ENCODE peak calls at places on chromosomes 5 and 9, in four cellular contexts. Y, R, M and G are unnamed samples.

GRCh38 chr9:22913518-22913917 is 466.9 kb downstream of the DMRTA1 start:
- DNase-seq in Y (no peak), R (no peak), M (no peak), G (peak; percentile 0)

GRCh38 chr5:157670662-157671591 is at the start of gene C5orf52:
- DNase-seq in Y (peak; percentile 39), R (no peak), M (peak; percentile 89), G (peak; percentile 19)

GRCh38 chr5:153827407-153827806 is 211.3 kb downstream of the FAM114A2 start:
- DNase-seq in Y (no peak), R (no peak), M (no peak), G (peak; percentile 4)

GRCh38 chr5:1781726-1782384 is 17.8 kb downstream of the MRPL36 start:
- DNase-seq in Y (no peak), R (no peak), M (no peak), G (no peak)

GRCh38 chr5:115831163-115831768 is 10.1 kb downstream of the ATG12 start:
- DNase-seq in Y (peak; percentile 51), R (no peak), M (peak; percentile 67), G (peak; percentile 46)

GRCh38 chr9:136714096-136714875 is 1.9 kb downstream of the DIPK1B start:
- DNase-seq in Y (no peak), R (no peak), M (no peak), G (no peak)

GRCh38 chr9:34072410-34072809 is 23.7 kb upstream of the UBAP2 start:
- DNase-seq in Y (peak; percentile 94), R (no peak), M (peak; percentile 73), G (peak; percentile 14)

GRCh38 chr9:6197330-6197729 is 18.3 kb upstream of the IL33 start:
- DNase-seq in Y (no peak), R (no peak), M (peak; percentile 44), G (no peak)

GRCh38 chr5:67305401-67305800 is 108.8 kb upstream of the CD180 start:
- DNase-seq in Y (no peak), R (no peak), M (no peak), G (no peak)

GRCh38 chr9:138075961-138076649 is 198.5 kb downstream of the CACNA1B start:
- DNase-seq in Y (no peak), R (no peak), M (no peak), G (no peak)

GRCh38 chr5:87129051-87129450 is 138.6 kb upstream of the RASA1 start:
- DNase-seq in Y (no peak), R (no peak), M (no peak), G (no peak)

GRCh38 chr5:154587123-154587725 is 109.2 kb upstream of the HAND1 start:
- DNase-seq in Y (no peak), R (no peak), M (no peak), G (no peak)

GRCh38 chr9:3467593-3468219 is 58.1 kb downstream of the RFX3 start:
- DNase-seq in Y (peak; percentile 24), R (no peak), M (peak; percentile 58), G (peak; percentile 51)